ENCODE peak calls at places on chromosomes 7 and 10, in four cellular contexts. Q is psoas muscle, Z is PC-9, C is MM.1S. N is an unnamed sample.

GRCh38 chr7:54782829-54783228 is 23.8 kb upstream of the SEC61G start:
- DNase-seq in C (no peak), Z (no peak), Q (no peak), N (no peak)

GRCh38 chr10:5553400-5554170 is 28.8 kb downstream of the CALML3 start:
- DNase-seq in C (no peak), Q (peak; percentile 6), Z (no peak), N (no peak)

GRCh38 chr7:38574121-38574520 is 57.1 kb downstream of the AMPH start:
- DNase-seq in Z (no peak), C (no peak), Q (no peak), N (no peak)

GRCh38 chr10:103637855-103638561 is 144.5 kb downstream of the NEURL1 start:
- DNase-seq in Z (no peak), Q (peak; percentile 84), C (no peak), N (peak; percentile 98)

GRCh38 chr7:122975341-122975740 is 20.2 kb downstream of the TAS2R16 start:
- DNase-seq in C (no peak), Q (no peak), Z (peak; percentile 12), N (no peak)

GRCh38 chr10:98431016-98431415 is 15.7 kb downstream of the HPS1 start:
- DNase-seq in Z (no peak), Q (no peak), C (no peak), N (no peak)

GRCh38 chr7:99030145-99030856 is 113.6 kb downstream of the SMURF1 start:
- DNase-seq in Q (no peak), C (no peak), Z (no peak), N (no peak)

GRCh38 chr10:2439983-2440382 is 627.4 kb upstream of the PFKP start:
- DNase-seq in Z (no peak), Q (no peak), C (no peak), N (no peak)

GRCh38 chr7:8597565-8597964 is 164.2 kb downstream of the NXPH1 start:
- DNase-seq in Z (no peak), Q (no peak), C (no peak), N (no peak)

GRCh38 chr10:62816179-62817119 is at the start of gene EGR2:
- DNase-seq in Q (peak; percentile 90), C (peak; percentile 94), Z (peak; percentile 93), N (peak; percentile 96)

GRCh38 chr7:23594879-23595604 is 2.1 kb upstream of the CCDC126 start:
- DNase-seq in Q (no peak), C (no peak), Z (no peak), N (no peak)

GRCh38 chr10:87918254-87918859 is 54.9 kb downstream of the PTEN start:
- DNase-seq in Z (no peak), Q (no peak), C (no peak), N (no peak)

GRCh38 chr7:70392870-70393269 is 739.1 kb upstream of the GALNT17 start:
- DNase-seq in Q (no peak), Z (no peak), C (no peak), N (no peak)

DNA sequence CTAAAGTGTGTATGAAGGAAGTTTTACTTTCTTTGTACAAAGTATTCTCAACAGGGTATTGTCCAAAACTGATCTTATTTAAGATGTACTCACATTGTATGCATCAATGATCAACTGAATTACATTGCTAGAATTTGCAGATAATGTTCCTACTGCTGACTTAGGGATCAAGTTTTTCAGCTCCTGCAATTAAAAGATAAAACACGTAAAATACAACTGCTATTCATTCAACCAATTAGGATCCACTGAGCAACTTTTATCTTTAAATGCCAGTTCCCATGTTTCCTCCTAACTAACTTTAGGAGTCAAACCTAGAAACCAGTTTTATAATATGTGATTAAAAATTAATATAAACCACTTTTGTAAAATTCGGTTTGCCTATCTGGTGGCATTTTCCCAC is 35.9 kb downstream of the ITGB1 start:
- DNase-seq in Q (no peak), C (no peak), Z (no peak), N (no peak)
- H3K36me3 ChIP-seq in Q (peaks cover 14% of the 10 kb centered on the region), C (no peaks in the 10 kb centered on the region), Z (peaks cover 64% of the 10 kb centered on the region), N (peaks cover 15% of the 10 kb centered on the region)

GRCh38 chr7:762891-763290 is 35.8 kb upstream of the PRKAR1B start:
- DNase-seq in C (no peak), Q (no peak), Z (no peak), N (no peak)
- H3K36me3 ChIP-seq in C (peaks cover 5% of the 10 kb centered on the region), Q (no peaks in the 10 kb centered on the region), Z (peaks cover 24% of the 10 kb centered on the region), N (peaks cover 55% of the 10 kb centered on the region)

GRCh38 chr10:129870042-129870757 is 93.9 kb downstream of the EBF3 start:
- DNase-seq in Z (no peak), C (no peak), Q (no peak), N (no peak)
- H3K36me3 ChIP-seq in Z (no peaks in the 10 kb centered on the region), C (no peaks in the 10 kb centered on the region), Q (no peaks in the 10 kb centered on the region), N (no peaks in the 10 kb centered on the region)

GRCh38 chr7:5712566-5712965 is 68.9 kb downstream of the RNF216 start:
- DNase-seq in Q (no peak), C (no peak), Z (no peak), N (no peak)

GRCh38 chr7:5711419-5711818 is 70.0 kb downstream of the RNF216 start:
- DNase-seq in Q (no peak), C (no peak), Z (no peak), N (no peak)

GRCh38 chr7:5713124-5713912 is 68.1 kb downstream of the RNF216 start:
- DNase-seq in Q (no peak), Z (no peak), C (no peak), N (no peak)

GRCh38 chr7:5708271-5708670 is 73.2 kb downstream of the RNF216 start:
- DNase-seq in C (peak; percentile 14), Q (no peak), Z (no peak), N (no peak)

GRCh38 chr7:5709347-5709950 is 72.0 kb downstream of the RNF216 start:
- DNase-seq in Z (no peak), C (no peak), Q (no peak), N (no peak)
- H3K36me3 ChIP-seq in Z (peaks cover 4% of the 10 kb centered on the region), C (no peaks in the 10 kb centered on the region), Q (peaks cover 4% of the 10 kb centered on the region), N (peaks cover 43% of the 10 kb centered on the region)

GRCh38 chr7:131090188-131090587 is 237.5 kb upstream of the MKLN1 start:
- DNase-seq in C (no peak), Q (no peak), Z (no peak), N (no peak)

GRCh38 chr7:131094685-131095084 is 233.0 kb upstream of the MKLN1 start:
- DNase-seq in C (no peak), Q (no peak), Z (no peak), N (no peak)

GRCh38 chr7:131095346-131095745 is 232.3 kb upstream of the MKLN1 start:
- DNase-seq in Q (no peak), C (no peak), Z (no peak), N (no peak)

GRCh38 chr7:131087756-131088658 is 239.7 kb upstream of the MKLN1 start:
- DNase-seq in C (no peak), Z (no peak), Q (no peak), N (no peak)

GRCh38 chr7:131090866-131091692 is 236.6 kb upstream of the MKLN1 start:
- DNase-seq in Z (no peak), C (no peak), Q (no peak), N (no peak)
- H3K36me3 ChIP-seq in Z (peaks cover 85% of the 10 kb centered on the region), C (peaks cover 7% of the 10 kb centered on the region), Q (no peaks in the 10 kb centered on the region), N (peaks cover 4% of the 10 kb centered on the region)

DNA sequence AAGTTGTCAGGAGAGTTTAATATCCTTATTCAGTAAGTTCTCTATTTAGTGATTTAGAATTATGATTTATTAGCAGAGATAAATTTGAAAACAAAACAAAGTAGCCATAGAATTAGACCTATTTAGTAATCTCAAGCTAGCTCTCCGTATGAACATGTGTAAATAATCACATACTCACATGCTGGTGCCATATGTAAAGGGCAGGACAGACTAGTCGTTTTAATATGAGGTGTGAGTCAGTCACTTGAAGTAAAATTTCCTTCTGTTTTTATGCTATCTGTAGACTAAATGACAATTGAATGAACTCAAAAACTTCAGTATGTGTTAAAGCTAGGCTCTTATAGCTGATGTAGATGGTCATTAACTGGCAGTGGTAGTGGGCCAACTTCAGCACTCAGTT is 67.1 kb downstream of the WAC start:
- DNase-seq in Z (no peak), C (no peak), Q (no peak), N (no peak)
- H3K36me3 ChIP-seq in Z (peaks cover 13% of the 10 kb centered on the region), C (peaks cover 4% of the 10 kb centered on the region), Q (no peaks in the 10 kb centered on the region), N (no peaks in the 10 kb centered on the region)

GRCh38 chr10:52965938-52966401 is 193.4 kb upstream of the MBL2 start:
- DNase-seq in Q (no peak), Z (no peak), C (peak; percentile 54), N (no peak)
- H3K36me3 ChIP-seq in Q (no peaks in the 10 kb centered on the region), Z (no peaks in the 10 kb centered on the region), C (no peaks in the 10 kb centered on the region), N (no peaks in the 10 kb centered on the region)

N was measured in thyroid gland.